ENCODE peak calls at places on chromosomes 6 and 20, in five cellular contexts. One of them, this sample, is unnamed.

GRCh38 chr6:150072201-150072600 is 3.3 kb upstream of the ULBP3 start:
- DNase-seq in HepG2: peak
- DNase-seq in GM12878: no peak
- DNase-seq in H1: no peak
- DNase-seq in A549: peak
- DNase-seq in this sample: peak

GRCh38 chr6:52877168-52877567 is 32.3 kb downstream of the GSTA3 start:
- DNase-seq in GM12878: no peak
- DNase-seq in A549: no peak
- DNase-seq in HepG2: no peak
- DNase-seq in H1: no peak
- DNase-seq in this sample: no peak

GRCh38 chr6:108735991-108736345 is 112.3 kb upstream of the ARMC2 start:
- DNase-seq in HepG2: no peak
- DNase-seq in GM12878: no peak
- DNase-seq in H1: no peak
- DNase-seq in A549: no peak
- DNase-seq in this sample: no peak

GRCh38 chr6:18242062-18242851 is 22.1 kb downstream of the DEK start:
- DNase-seq in HepG2: peak
- DNase-seq in H1: no peak
- DNase-seq in A549: no peak
- DNase-seq in GM12878: no peak
- DNase-seq in this sample: no peak

GRCh38 chr6:103800131-103800670 is 1059.5 kb downstream of the HACE1 start:
- DNase-seq in GM12878: no peak
- DNase-seq in HepG2: no peak
- DNase-seq in A549: no peak
- DNase-seq in H1: no peak
- DNase-seq in this sample: no peak

GRCh38 chr6:3841711-3842565 is 7.2 kb upstream of the FAM50B start:
- DNase-seq in HepG2: peak
- DNase-seq in H1: no peak
- DNase-seq in GM12878: no peak
- DNase-seq in A549: no peak
- DNase-seq in this sample: no peak

GRCh38 chr6:47690791-47691190 is 7.6 kb upstream of the ADGRF4 start:
- DNase-seq in HepG2: no peak
- DNase-seq in A549: no peak
- DNase-seq in GM12878: no peak
- DNase-seq in H1: no peak
- DNase-seq in this sample: no peak

GRCh38 chr20:50360218-50360672 is 149.9 kb upstream of the PTPN1 start:
- DNase-seq in HepG2: no peak
- DNase-seq in A549: no peak
- DNase-seq in GM12878: no peak
- DNase-seq in H1: no peak
- DNase-seq in this sample: no peak

GRCh38 chr20:24968278-24968677 is 19.2 kb downstream of the CST7 start:
- DNase-seq in GM12878: no peak
- DNase-seq in HepG2: no peak
- DNase-seq in A549: no peak
- DNase-seq in H1: no peak
- DNase-seq in this sample: no peak

GRCh38 chr6:135817035-135817434 is 34.5 kb upstream of the PDE7B start:
- DNase-seq in HepG2: no peak
- DNase-seq in GM12878: no peak
- DNase-seq in H1: no peak
- DNase-seq in A549: no peak
- DNase-seq in this sample: no peak

GRCh38 chr6:134550604-134551003 is 232.7 kb upstream of the SGK1 start:
- DNase-seq in A549: peak
- DNase-seq in GM12878: no peak
- DNase-seq in H1: no peak
- DNase-seq in HepG2: no peak
- DNase-seq in this sample: no peak

GRCh38 chr20:15789083-15789482 is 784.2 kb downstream of the KIF16B start:
- DNase-seq in HepG2: no peak
- DNase-seq in H1: peak
- DNase-seq in GM12878: no peak
- DNase-seq in A549: no peak
- DNase-seq in this sample: no peak

GRCh38 chr6:36827261-36828079 is 11.8 kb downstream of the CPNE5 start:
- DNase-seq in A549: no peak
- DNase-seq in HepG2: no peak
- DNase-seq in H1: no peak
- DNase-seq in GM12878: no peak
- DNase-seq in this sample: peak

GRCh38 chr6:120871416-120872261 is 462.6 kb downstream of the TBC1D32 start:
- DNase-seq in HepG2: no peak
- DNase-seq in H1: no peak
- DNase-seq in A549: no peak
- DNase-seq in GM12878: no peak
- DNase-seq in this sample: no peak

GRCh38 chr20:35303382-35303734 is 11.1 kb upstream of the FAM83C start:
- DNase-seq in H1: no peak
- DNase-seq in GM12878: no peak
- DNase-seq in A549: no peak
- DNase-seq in HepG2: no peak
- DNase-seq in this sample: no peak

GRCh38 chr6:18211338-18211737 is 53.0 kb downstream of the DEK start:
- DNase-seq in GM12878: peak
- DNase-seq in A549: no peak
- DNase-seq in HepG2: no peak
- DNase-seq in H1: no peak
- DNase-seq in this sample: no peak

GRCh38 chr20:23150304-23151007 is 64.3 kb upstream of the CD93 start:
- DNase-seq in A549: no peak
- DNase-seq in H1: no peak
- DNase-seq in HepG2: no peak
- DNase-seq in GM12878: no peak
- DNase-seq in this sample: no peak

GRCh38 chr20:23147964-23148720 is 62.0 kb upstream of the CD93 start:
- DNase-seq in HepG2: peak
- DNase-seq in GM12878: peak
- DNase-seq in A549: peak
- DNase-seq in H1: no peak
- DNase-seq in this sample: peak

GRCh38 chr20:23151008-23151703 is 65.0 kb upstream of the CD93 start:
- DNase-seq in A549: no peak
- DNase-seq in HepG2: no peak
- DNase-seq in H1: no peak
- DNase-seq in GM12878: no peak
- DNase-seq in this sample: no peak

GRCh38 chr20:23148721-23149570 is 62.8 kb upstream of the CD93 start:
- DNase-seq in HepG2: no peak
- DNase-seq in H1: no peak
- DNase-seq in A549: no peak
- DNase-seq in GM12878: no peak
- DNase-seq in this sample: peak

DNA sequence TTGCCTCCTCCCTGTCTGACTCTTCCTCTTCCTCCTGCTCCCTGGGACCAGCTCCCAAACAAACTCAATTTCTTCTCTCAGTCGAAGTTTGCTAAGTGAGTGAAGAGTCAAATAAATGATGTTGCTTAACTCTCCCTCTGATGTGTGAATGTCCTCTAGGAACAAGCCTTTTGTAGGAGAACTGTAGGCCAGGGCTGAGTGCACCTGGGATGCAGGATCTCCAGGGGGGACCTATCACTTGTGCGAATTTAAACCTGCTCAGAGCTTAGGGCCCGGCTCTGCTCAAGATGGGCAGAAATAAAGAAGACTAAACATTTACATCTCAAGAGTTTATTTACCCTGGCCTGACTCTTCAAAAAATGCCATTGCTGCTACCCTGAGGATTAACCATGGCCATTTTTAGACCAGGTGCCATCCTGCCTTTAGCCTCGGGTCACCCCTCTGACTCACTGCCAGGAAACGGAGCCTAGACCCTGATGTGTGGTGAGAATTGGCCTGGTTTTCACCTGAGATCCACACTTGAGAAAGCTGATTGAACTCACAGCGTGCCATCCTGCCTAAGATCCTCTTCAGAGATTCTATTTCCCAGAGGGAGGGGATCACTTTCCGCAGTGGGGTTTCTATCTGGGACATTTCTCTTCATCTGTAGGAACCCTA is 63.6 kb upstream of the CD93 start:
- DNase-seq in HepG2: no peak
- DNase-seq in GM12878: no peak
- DNase-seq in H1: no peak
- DNase-seq in A549: no peak
- DNase-seq in this sample: peak
- TF ChIP-seq KDM1A in HepG2: no peak
- TF ChIP-seq KDM1A in GM12878: no peak
- TF ChIP-seq KDM1A in H1: no peak
- TF ChIP-seq KDM1A in A549: no peak
- TF ChIP-seq KDM1A in this sample: no peak

GRCh38 chr20:60510356-60510755 is 552.1 kb downstream of the CDH26 start:
- DNase-seq in A549: no peak
- DNase-seq in H1: no peak
- DNase-seq in GM12878: no peak
- DNase-seq in HepG2: no peak
- DNase-seq in this sample: no peak

GRCh38 chr20:60516442-60516841 is 558.2 kb downstream of the CDH26 start:
- DNase-seq in GM12878: no peak
- DNase-seq in HepG2: no peak
- DNase-seq in A549: no peak
- DNase-seq in H1: no peak
- DNase-seq in this sample: no peak

GRCh38 chr20:60507087-60507684 is 549.0 kb downstream of the CDH26 start:
- DNase-seq in HepG2: no peak
- DNase-seq in GM12878: no peak
- DNase-seq in H1: no peak
- DNase-seq in A549: no peak
- DNase-seq in this sample: no peak

DNA sequence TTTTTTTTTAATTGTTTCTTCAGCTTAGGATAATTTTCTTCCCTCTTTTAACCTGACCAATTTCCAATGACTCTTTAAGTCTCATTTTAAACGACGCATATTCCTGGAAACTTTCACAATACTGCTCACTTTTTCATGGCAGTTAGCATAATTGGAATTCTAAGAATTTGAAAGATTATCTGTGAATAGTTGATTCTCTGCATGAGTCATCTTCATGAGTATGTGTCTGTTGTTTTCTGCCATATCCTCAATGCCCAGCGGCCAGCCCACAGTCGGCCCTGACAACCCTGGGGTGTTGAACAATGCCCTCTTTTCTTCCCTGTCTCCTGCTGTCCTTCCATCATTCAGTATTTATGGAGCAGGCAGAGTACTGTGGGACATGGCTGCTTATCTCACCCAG is 554.2 kb downstream of the CDH26 start:
- DNase-seq in GM12878: no peak
- DNase-seq in H1: peak
- DNase-seq in A549: no peak
- DNase-seq in HepG2: peak
- DNase-seq in this sample: no peak
- TF ChIP-seq KDM1A in GM12878: no peak
- TF ChIP-seq KDM1A in H1: no peak
- TF ChIP-seq KDM1A in A549: no peak
- TF ChIP-seq KDM1A in HepG2: no peak
- TF ChIP-seq KDM1A in this sample: no peak

GRCh38 chr6:165917576-165917975 is 250.1 kb downstream of the TBXT start:
- DNase-seq in HepG2: no peak
- DNase-seq in GM12878: no peak
- DNase-seq in H1: no peak
- DNase-seq in A549: no peak
- DNase-seq in this sample: no peak
- TF ChIP-seq KDM1A in HepG2: no peak
- TF ChIP-seq KDM1A in GM12878: no peak
- TF ChIP-seq KDM1A in H1: no peak
- TF ChIP-seq KDM1A in A549: no peak
- TF ChIP-seq KDM1A in this sample: no peak

DNA sequence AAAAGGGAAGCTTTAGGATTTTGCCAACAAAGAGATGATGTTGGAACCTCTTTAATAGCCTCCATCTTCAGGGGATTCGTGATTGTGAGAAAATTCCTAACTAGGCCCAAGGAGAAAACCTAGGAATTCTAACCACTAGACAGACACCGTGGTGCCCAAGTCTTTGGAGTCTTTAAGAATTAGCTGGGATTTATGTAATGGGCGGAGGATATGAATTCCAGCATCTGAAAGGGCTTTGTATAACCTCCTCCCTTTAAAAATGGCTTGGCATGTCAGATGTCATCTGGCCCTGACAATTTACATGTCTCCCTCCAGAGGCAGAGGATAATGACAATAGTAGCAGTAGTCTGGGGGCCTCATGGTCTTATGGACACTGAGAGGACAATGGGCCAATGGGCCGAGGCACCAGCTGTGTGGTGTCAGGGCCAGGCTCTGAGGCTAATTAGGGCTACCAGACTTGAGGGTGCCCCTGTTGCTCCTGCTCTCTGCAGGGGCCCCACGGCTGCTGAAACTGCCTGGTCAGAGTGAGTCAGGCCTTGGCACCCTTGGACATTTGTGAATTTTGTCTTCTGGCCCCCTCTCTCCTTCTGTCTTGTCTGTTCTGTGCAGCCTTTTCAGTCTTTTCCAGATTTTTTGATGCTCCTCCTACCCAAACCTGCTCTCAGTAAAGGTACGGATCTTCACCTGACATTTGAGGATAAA is 113.9 kb downstream of the EDN1 start:
- DNase-seq in GM12878: no peak
- DNase-seq in HepG2: no peak
- DNase-seq in H1: no peak
- DNase-seq in A549: no peak
- DNase-seq in this sample: no peak
- TF ChIP-seq KDM1A in GM12878: no peak
- TF ChIP-seq KDM1A in HepG2: no peak
- TF ChIP-seq KDM1A in H1: no peak
- TF ChIP-seq KDM1A in A549: no peak
- TF ChIP-seq KDM1A in this sample: no peak

GRCh38 chr6:87975561-87975960 is 72.1 kb upstream of the SPACA1 start:
- DNase-seq in GM12878: no peak
- DNase-seq in A549: no peak
- DNase-seq in H1: no peak
- DNase-seq in HepG2: no peak
- DNase-seq in this sample: no peak

GRCh38 chr6:87982134-87982533 is 65.5 kb upstream of the SPACA1 start:
- DNase-seq in HepG2: no peak
- DNase-seq in A549: no peak
- DNase-seq in H1: no peak
- DNase-seq in GM12878: no peak
- DNase-seq in this sample: no peak

DNA sequence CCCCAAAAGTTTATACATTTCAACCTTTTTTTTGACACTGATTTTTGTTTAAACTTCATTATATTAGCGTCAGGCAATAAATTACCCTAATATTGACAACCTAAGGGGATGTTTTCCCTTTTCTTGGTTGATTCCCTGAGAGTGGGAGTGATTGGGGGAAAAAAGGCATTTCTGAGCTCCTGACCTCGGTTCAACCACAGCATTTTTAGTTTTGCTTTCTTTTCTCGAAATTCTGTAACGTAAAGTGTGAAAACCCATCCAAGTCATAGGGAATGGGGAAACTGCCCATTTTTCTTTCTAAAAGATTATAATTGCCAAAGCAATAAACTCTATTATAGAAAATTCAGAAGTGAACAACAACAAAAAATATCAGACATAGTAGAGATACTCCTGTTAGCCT is 67.9 kb upstream of the SPACA1 start:
- DNase-seq in GM12878: no peak
- DNase-seq in A549: no peak
- DNase-seq in HepG2: no peak
- DNase-seq in H1: no peak
- DNase-seq in this sample: no peak
- TF ChIP-seq KDM1A in GM12878: no peak
- TF ChIP-seq KDM1A in A549: no peak
- TF ChIP-seq KDM1A in HepG2: no peak
- TF ChIP-seq KDM1A in H1: no peak
- TF ChIP-seq KDM1A in this sample: no peak

GRCh38 chr20:46512943-46513844 is at the start of gene ZNF334:
- DNase-seq in H1: peak
- DNase-seq in A549: no peak
- DNase-seq in GM12878: no peak
- DNase-seq in HepG2: peak
- DNase-seq in this sample: peak
- TF ChIP-seq KDM1A in H1: no peak
- TF ChIP-seq KDM1A in A549: no peak
- TF ChIP-seq KDM1A in GM12878: no peak
- TF ChIP-seq KDM1A in HepG2: no peak
- TF ChIP-seq KDM1A in this sample: no peak

This sample was measured in K562.